ENCODE peak calls at places on chromosomes 2 and 18, in four cellular contexts. One of them, this sample, is unnamed.

GRCh38 chr2:65265090-65266045 is 37.7 kb downstream of the ACTR2 start:
- DNase-seq in IMR-90: peak; percentile 91
- DNase-seq in upper lobe of left lung: no peak
- DNase-seq in psoas muscle: no peak
- DNase-seq in this sample: peak; percentile 67

GRCh38 chr2:222034058-222034457 is 264.7 kb downstream of the PAX3 start:
- DNase-seq in psoas muscle: no peak
- DNase-seq in upper lobe of left lung: peak; percentile 79
- DNase-seq in IMR-90: no peak
- DNase-seq in this sample: no peak

GRCh38 chr2:150872919-150873772 is 385.7 kb upstream of the RND3 start:
- DNase-seq in IMR-90: peak; percentile 35
- DNase-seq in upper lobe of left lung: no peak
- DNase-seq in psoas muscle: no peak
- DNase-seq in this sample: no peak

GRCh38 chr2:8682719-8683667 is 1.1 kb downstream of the ID2 start:
- DNase-seq in IMR-90: peak; percentile 55
- DNase-seq in psoas muscle: peak; percentile 45
- DNase-seq in upper lobe of left lung: peak; percentile 71
- DNase-seq in this sample: no peak

GRCh38 chr2:130387071-130387400 is 31.2 kb downstream of the PTPN18 start:
- DNase-seq in upper lobe of left lung: no peak
- DNase-seq in IMR-90: no peak
- DNase-seq in psoas muscle: peak; percentile 27
- DNase-seq in this sample: no peak

GRCh38 chr2:224909885-224910517 is 132.3 kb downstream of the DOCK10 start:
- DNase-seq in psoas muscle: peak; percentile 32
- DNase-seq in upper lobe of left lung: peak; percentile 84
- DNase-seq in IMR-90: peak; percentile 73
- DNase-seq in this sample: peak; percentile 87

GRCh38 chr2:19955544-19956422 is 34.1 kb downstream of the WDR35 start:
- DNase-seq in psoas muscle: peak; percentile 27
- DNase-seq in upper lobe of left lung: peak; percentile 63
- DNase-seq in IMR-90: peak; percentile 77
- DNase-seq in this sample: peak; percentile 34

GRCh38 chr18:10381516-10381915 is 72.9 kb upstream of the APCDD1 start:
- DNase-seq in upper lobe of left lung: no peak
- DNase-seq in psoas muscle: no peak
- DNase-seq in IMR-90: peak; percentile 43
- DNase-seq in this sample: no peak

GRCh38 chr18:45962866-45963265 is 4.3 kb downstream of the EPG5 start:
- DNase-seq in upper lobe of left lung: no peak
- DNase-seq in psoas muscle: no peak
- DNase-seq in IMR-90: peak; percentile 81
- DNase-seq in this sample: peak; percentile 55

GRCh38 chr2:234147335-234147861 is 96.9 kb downstream of the SPP2 start:
- DNase-seq in psoas muscle: no peak
- DNase-seq in IMR-90: no peak
- DNase-seq in upper lobe of left lung: no peak
- DNase-seq in this sample: peak; percentile 96

GRCh38 chr2:200408428-200409311 is 101.2 kb downstream of the KCTD18 start:
- DNase-seq in IMR-90: peak; percentile 97
- DNase-seq in psoas muscle: no peak
- DNase-seq in upper lobe of left lung: no peak
- DNase-seq in this sample: peak; percentile 85

GRCh38 chr2:74532222-74532621 is 2.5 kb downstream of the HTRA2 start:
- DNase-seq in IMR-90: peak; percentile 66
- DNase-seq in psoas muscle: no peak
- DNase-seq in upper lobe of left lung: no peak
- DNase-seq in this sample: no peak

GRCh38 chr18:56382541-56382940 is 255.9 kb downstream of the TXNL1 start:
- DNase-seq in psoas muscle: no peak
- DNase-seq in IMR-90: no peak
- DNase-seq in upper lobe of left lung: peak; percentile 27
- DNase-seq in this sample: no peak

GRCh38 chr2:37740330-37740729 is 68.9 kb upstream of the CDC42EP3 start:
- DNase-seq in upper lobe of left lung: no peak
- DNase-seq in IMR-90: peak; percentile 53
- DNase-seq in psoas muscle: no peak
- DNase-seq in this sample: no peak

GRCh38 chr2:28556303-28556702 is 60.4 kb downstream of the PLB1 start:
- DNase-seq in upper lobe of left lung: no peak
- DNase-seq in IMR-90: no peak
- DNase-seq in psoas muscle: no peak
- DNase-seq in this sample: no peak

GRCh38 chr2:240277073-240277806 is 136.8 kb upstream of the OTOS start:
- DNase-seq in IMR-90: peak; percentile 75
- DNase-seq in psoas muscle: no peak
- DNase-seq in upper lobe of left lung: peak; percentile 54
- DNase-seq in this sample: peak; percentile 23

GRCh38 chr2:88590998-88591613 is 36.2 kb downstream of the EIF2AK3 start:
- DNase-seq in IMR-90: peak; percentile 72
- DNase-seq in upper lobe of left lung: peak; percentile 34
- DNase-seq in psoas muscle: no peak
- DNase-seq in this sample: peak; percentile 35

GRCh38 chr2:226190479-226191252 is 609.0 kb downstream of the IRS1 start:
- DNase-seq in IMR-90: peak; percentile 31
- DNase-seq in upper lobe of left lung: no peak
- DNase-seq in psoas muscle: no peak
- DNase-seq in this sample: no peak

GRCh38 chr18:31057917-31058316 is 15.4 kb upstream of the DSC3 start:
- DNase-seq in IMR-90: no peak
- DNase-seq in psoas muscle: no peak
- DNase-seq in upper lobe of left lung: no peak
- DNase-seq in this sample: no peak

GRCh38 chr2:10193276-10193675 is 70.7 kb downstream of the RRM2 start:
- DNase-seq in IMR-90: no peak
- DNase-seq in psoas muscle: no peak
- DNase-seq in upper lobe of left lung: no peak
- DNase-seq in this sample: no peak

GRCh38 chr18:62175521-62175920 is 11.3 kb downstream of the PIGN start:
- DNase-seq in psoas muscle: no peak
- DNase-seq in upper lobe of left lung: no peak
- DNase-seq in IMR-90: peak; percentile 23
- DNase-seq in this sample: no peak

GRCh38 chr2:208373460-208374089 is 33.0 kb upstream of the PTH2R start:
- DNase-seq in upper lobe of left lung: no peak
- DNase-seq in IMR-90: peak; percentile 54
- DNase-seq in psoas muscle: no peak
- DNase-seq in this sample: no peak

GRCh38 chr2:101759162-101759561 is 61.7 kb downstream of the MAP4K4 start:
- DNase-seq in psoas muscle: no peak
- DNase-seq in IMR-90: peak; percentile 97
- DNase-seq in upper lobe of left lung: no peak
- DNase-seq in this sample: peak; percentile 86

GRCh38 chr2:219210572-219211362 is 4.2 kb downstream of the ZFAND2B start:
- DNase-seq in psoas muscle: no peak
- DNase-seq in IMR-90: no peak
- DNase-seq in upper lobe of left lung: no peak
- DNase-seq in this sample: no peak
- H3K4me3 ChIP-seq in psoas muscle: no peak overlapping the region
- H3K4me3 ChIP-seq in IMR-90: no peak overlapping the region
- H3K4me3 ChIP-seq in upper lobe of left lung: no peak overlapping the region
- H3K4me3 ChIP-seq in this sample: no peak overlapping the region

GRCh38 chr2:135876066-135876711 is at the start of gene MCM6:
- DNase-seq in IMR-90: peak; percentile 99
- DNase-seq in upper lobe of left lung: peak; percentile 97
- DNase-seq in psoas muscle: peak; percentile 97
- DNase-seq in this sample: peak; percentile 97
- TF ChIP-seq CTCF in IMR-90: no peak
- TF ChIP-seq CTCF in upper lobe of left lung: peak; percentile 28
- TF ChIP-seq CTCF in psoas muscle: peak; percentile 24
- TF ChIP-seq CTCF in this sample: no peak

DNA sequence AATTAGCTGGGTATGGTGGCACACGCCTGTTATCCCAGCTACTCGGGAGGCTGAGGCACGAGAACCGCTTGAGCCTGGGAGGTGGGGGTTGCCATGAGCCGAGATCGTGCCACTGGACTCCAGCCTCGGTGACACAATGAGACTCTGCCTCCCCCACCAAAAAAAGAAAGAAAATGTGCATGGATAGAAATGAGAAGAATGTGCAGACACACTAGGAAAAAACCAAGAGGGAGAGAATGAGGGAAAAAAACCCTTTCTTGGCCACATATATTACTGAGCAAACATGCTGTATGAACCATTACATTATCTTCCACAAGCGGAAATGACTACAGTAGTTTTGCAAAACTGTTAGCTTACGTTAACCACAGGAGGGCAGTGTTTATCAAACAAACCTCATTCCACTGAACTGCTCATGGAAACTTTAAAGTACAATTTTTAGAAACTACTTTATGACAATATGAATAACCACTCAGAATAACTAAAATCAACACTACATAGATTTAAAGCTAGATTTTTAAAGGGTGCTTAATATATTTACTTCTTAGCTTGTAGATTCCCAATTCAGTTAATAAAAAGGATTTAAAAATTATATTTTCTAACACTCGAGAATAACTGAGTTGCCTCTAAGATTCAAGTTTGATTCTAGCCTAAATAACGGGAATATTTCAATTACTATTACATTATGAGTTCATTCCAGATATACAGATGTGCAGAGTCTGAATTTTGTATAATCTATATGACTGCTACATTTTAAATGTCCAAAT is 26.4 kb downstream of the ASXL2 start:
- DNase-seq in psoas muscle: no peak
- DNase-seq in IMR-90: peak; percentile 93
- DNase-seq in upper lobe of left lung: no peak
- DNase-seq in this sample: peak; percentile 59
- H3K4me3 ChIP-seq in psoas muscle: peak overlapping the region; percentile 12
- H3K4me3 ChIP-seq in IMR-90: no peak overlapping the region
- H3K4me3 ChIP-seq in upper lobe of left lung: no peak overlapping the region
- H3K4me3 ChIP-seq in this sample: no peak overlapping the region

GRCh38 chr18:79405019-79405780 is 9.5 kb downstream of the NFATC1 start:
- DNase-seq in IMR-90: no peak
- DNase-seq in upper lobe of left lung: no peak
- DNase-seq in psoas muscle: no peak
- DNase-seq in this sample: no peak

GRCh38 chr18:79402977-79403722 is 7.4 kb downstream of the NFATC1 start:
- DNase-seq in upper lobe of left lung: peak; percentile 63
- DNase-seq in psoas muscle: peak; percentile 79
- DNase-seq in IMR-90: no peak
- DNase-seq in this sample: no peak

GRCh38 chr18:79404567-79404910 is 8.8 kb downstream of the NFATC1 start:
- DNase-seq in upper lobe of left lung: no peak
- DNase-seq in psoas muscle: no peak
- DNase-seq in IMR-90: no peak
- DNase-seq in this sample: no peak

GRCh38 chr18:79402209-79402576 is 6.5 kb downstream of the NFATC1 start:
- DNase-seq in upper lobe of left lung: no peak
- DNase-seq in psoas muscle: peak; percentile 18
- DNase-seq in IMR-90: no peak
- DNase-seq in this sample: no peak

GRCh38 chr18:79403723-79404566 is 8.2 kb downstream of the NFATC1 start:
- DNase-seq in upper lobe of left lung: no peak
- DNase-seq in psoas muscle: no peak
- DNase-seq in IMR-90: no peak
- DNase-seq in this sample: no peak
- TF ChIP-seq CTCF in upper lobe of left lung: no peak
- TF ChIP-seq CTCF in psoas muscle: no peak
- TF ChIP-seq CTCF in IMR-90: no peak
- TF ChIP-seq CTCF in this sample: no peak